ENCODE peak calls at places on chromosomes 2 and 18, in seven cellular contexts. One of them, this sample, is unnamed.

GRCh38 chr2:168992591-168993349 is 38.4 kb downstream of the ABCB11 start:
- DNase-seq in HCT116: no peak
- DNase-seq in HepG2: no peak
- DNase-seq in K562: no peak
- DNase-seq in GM12878: no peak
- DNase-seq in H1: no peak
- DNase-seq in SK-N-SH: no peak
- DNase-seq in this sample: no peak

GRCh38 chr2:120898961-120899360 is 163.3 kb downstream of the GLI2 start:
- DNase-seq in HCT116: no peak
- DNase-seq in HepG2: no peak
- DNase-seq in K562: no peak
- DNase-seq in GM12878: no peak
- DNase-seq in H1: no peak
- DNase-seq in SK-N-SH: no peak
- DNase-seq in this sample: no peak

GRCh38 chr2:241036397-241036963 is 38.1 kb downstream of the SNED1 start:
- DNase-seq in HCT116: no peak
- DNase-seq in HepG2: peak; percentile 20
- DNase-seq in K562: peak; percentile 67
- DNase-seq in GM12878: peak; percentile 44
- DNase-seq in H1: no peak
- DNase-seq in SK-N-SH: no peak
- DNase-seq in this sample: peak; percentile 39

GRCh38 chr2:72932045-72932444 is 14.7 kb downstream of the EMX1 start:
- DNase-seq in HCT116: no peak
- DNase-seq in HepG2: no peak
- DNase-seq in K562: no peak
- DNase-seq in GM12878: no peak
- DNase-seq in H1: no peak
- DNase-seq in SK-N-SH: no peak
- DNase-seq in this sample: no peak

GRCh38 chr2:174063492-174064092 is 98.4 kb upstream of the SP3 start:
- DNase-seq in HCT116: no peak
- DNase-seq in HepG2: no peak
- DNase-seq in K562: no peak
- DNase-seq in GM12878: no peak
- DNase-seq in H1: no peak
- DNase-seq in SK-N-SH: no peak
- DNase-seq in this sample: no peak

GRCh38 chr18:49023938-49024341 is 73.2 kb upstream of the SMAD7 start:
- DNase-seq in HCT116: no peak
- DNase-seq in HepG2: no peak
- DNase-seq in K562: no peak
- DNase-seq in GM12878: no peak
- DNase-seq in H1: no peak
- DNase-seq in SK-N-SH: no peak
- DNase-seq in this sample: no peak

GRCh38 chr2:64189167-64189566 is 44.9 kb upstream of the PELI1 start:
- DNase-seq in HCT116: no peak
- DNase-seq in HepG2: no peak
- DNase-seq in K562: no peak
- DNase-seq in GM12878: no peak
- DNase-seq in H1: no peak
- DNase-seq in SK-N-SH: no peak
- DNase-seq in this sample: no peak

GRCh38 chr2:219828127-219828526 is 200.7 kb downstream of the SLC4A3 start:
- DNase-seq in HCT116: no peak
- DNase-seq in HepG2: no peak
- DNase-seq in K562: no peak
- DNase-seq in GM12878: no peak
- DNase-seq in H1: no peak
- DNase-seq in SK-N-SH: no peak
- DNase-seq in this sample: no peak

GRCh38 chr18:60739212-60739611 is 366.6 kb upstream of the MC4R start:
- DNase-seq in HCT116: no peak
- DNase-seq in HepG2: no peak
- DNase-seq in K562: no peak
- DNase-seq in GM12878: no peak
- DNase-seq in H1: no peak
- DNase-seq in SK-N-SH: no peak
- DNase-seq in this sample: no peak

GRCh38 chr2:15092691-15093090 is 460.2 kb downstream of the LRATD1 start:
- DNase-seq in HCT116: no peak
- DNase-seq in HepG2: no peak
- DNase-seq in K562: no peak
- DNase-seq in GM12878: no peak
- DNase-seq in H1: no peak
- DNase-seq in SK-N-SH: no peak
- DNase-seq in this sample: no peak

GRCh38 chr2:70553334-70553583 is 367 bp downstream of the TGFA start:
- DNase-seq in HCT116: no peak
- DNase-seq in HepG2: peak; percentile 49
- DNase-seq in K562: no peak
- DNase-seq in GM12878: no peak
- DNase-seq in H1: no peak
- DNase-seq in SK-N-SH: no peak
- DNase-seq in this sample: no peak

GRCh38 chr18:72089432-72089831 is 454.7 kb downstream of the CBLN2 start:
- DNase-seq in HCT116: no peak
- DNase-seq in HepG2: no peak
- DNase-seq in K562: no peak
- DNase-seq in GM12878: no peak
- DNase-seq in H1: no peak
- DNase-seq in SK-N-SH: no peak
- DNase-seq in this sample: no peak

GRCh38 chr18:50275503-50276036 is 5.8 kb downstream of the MBD1 start:
- DNase-seq in HCT116: no peak
- DNase-seq in HepG2: no peak
- DNase-seq in K562: no peak
- DNase-seq in GM12878: no peak
- DNase-seq in H1: no peak
- DNase-seq in SK-N-SH: no peak
- DNase-seq in this sample: no peak

GRCh38 chr2:112583497-112584133 is 794 bp upstream of the CHCHD5 start:
- DNase-seq in HCT116: peak; percentile 59
- DNase-seq in HepG2: peak; percentile 75
- DNase-seq in K562: peak; percentile 81
- DNase-seq in GM12878: no peak
- DNase-seq in H1: no peak
- DNase-seq in SK-N-SH: peak; percentile 22
- DNase-seq in this sample: no peak

GRCh38 chr2:15191801-15192200 is 369.3 kb downstream of the NBAS start:
- DNase-seq in HCT116: peak; percentile 21
- DNase-seq in HepG2: no peak
- DNase-seq in K562: peak; percentile 36
- DNase-seq in GM12878: no peak
- DNase-seq in H1: no peak
- DNase-seq in SK-N-SH: no peak
- DNase-seq in this sample: no peak

GRCh38 chr2:2801458-2801857 is 470.4 kb upstream of the MYT1L start:
- DNase-seq in HCT116: no peak
- DNase-seq in HepG2: no peak
- DNase-seq in K562: no peak
- DNase-seq in GM12878: no peak
- DNase-seq in H1: no peak
- DNase-seq in SK-N-SH: peak; percentile 73
- DNase-seq in this sample: no peak

GRCh38 chr2:42123426-42123825 is 45.7 kb upstream of the EML4 start:
- DNase-seq in HCT116: no peak
- DNase-seq in HepG2: no peak
- DNase-seq in K562: no peak
- DNase-seq in GM12878: no peak
- DNase-seq in H1: no peak
- DNase-seq in SK-N-SH: peak; percentile 56
- DNase-seq in this sample: no peak

GRCh38 chr2:8511868-8512612 is 169.8 kb upstream of the ID2 start:
- DNase-seq in HCT116: no peak
- DNase-seq in HepG2: no peak
- DNase-seq in K562: peak; percentile 30
- DNase-seq in GM12878: no peak
- DNase-seq in H1: no peak
- DNase-seq in SK-N-SH: no peak
- DNase-seq in this sample: no peak

DNA sequence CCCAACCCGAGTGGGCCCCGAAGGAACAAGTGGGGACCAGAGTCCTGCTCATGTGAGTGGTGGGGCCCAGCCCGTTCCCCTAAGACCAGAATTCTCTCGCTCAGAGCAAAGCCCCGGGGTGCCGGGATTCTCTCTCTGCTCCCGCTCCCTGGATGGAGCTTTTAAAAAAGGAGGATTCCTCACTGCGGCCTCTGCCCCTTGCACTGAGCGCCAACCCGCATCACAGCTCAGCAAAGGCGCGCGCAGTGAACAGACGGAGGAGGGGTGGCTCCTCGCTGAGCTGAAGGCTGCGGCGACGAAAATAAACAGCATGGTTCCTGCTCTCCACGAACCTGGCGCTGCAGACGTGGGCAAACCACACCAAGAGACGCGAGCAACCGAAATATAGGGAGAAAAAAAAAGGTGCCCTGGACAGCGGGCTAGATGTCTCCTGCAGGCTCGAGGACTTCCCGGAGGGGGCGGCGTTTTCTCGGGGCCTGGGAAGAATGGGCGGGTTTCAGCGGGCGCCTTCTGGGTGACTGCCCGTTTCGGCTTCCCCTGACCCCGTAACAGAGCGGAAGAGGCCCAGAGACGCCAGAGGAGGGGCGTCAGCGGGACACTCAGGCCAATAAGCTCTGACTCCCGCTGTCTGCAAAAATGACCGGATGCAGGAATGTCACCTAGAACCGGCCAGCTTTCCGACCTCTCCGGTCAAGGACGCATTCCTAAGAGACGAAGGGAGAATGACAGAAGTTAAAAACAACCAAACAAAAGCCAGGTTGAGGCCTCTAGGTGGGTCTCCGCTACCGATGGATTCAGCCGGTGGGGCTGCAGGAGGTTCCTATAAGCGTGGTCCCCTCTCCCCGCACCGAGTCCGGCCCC is 819 bp upstream of the KLF11 start:
- DNase-seq in HCT116: no peak
- DNase-seq in HepG2: peak; percentile 80
- DNase-seq in K562: peak; percentile 56
- DNase-seq in GM12878: no peak
- DNase-seq in H1: no peak
- DNase-seq in SK-N-SH: no peak
- DNase-seq in this sample: peak; percentile 26
- TF ChIP-seq JUND in HCT116: no peak
- TF ChIP-seq JUND in HepG2: no peak
- TF ChIP-seq JUND in K562: peak; percentile 8
- TF ChIP-seq JUND in GM12878: no peak
- TF ChIP-seq JUND in H1: no peak
- TF ChIP-seq JUND in SK-N-SH: no peak
- TF ChIP-seq JUND in this sample: no peak

GRCh38 chr2:45782436-45782835 is 131.0 kb downstream of the PRKCE start:
- DNase-seq in HCT116: no peak
- DNase-seq in HepG2: no peak
- DNase-seq in K562: no peak
- DNase-seq in GM12878: no peak
- DNase-seq in H1: no peak
- DNase-seq in SK-N-SH: no peak
- DNase-seq in this sample: no peak

GRCh38 chr2:45786030-45786830 is 134.8 kb downstream of the PRKCE start:
- DNase-seq in HCT116: no peak
- DNase-seq in HepG2: no peak
- DNase-seq in K562: peak; percentile 74
- DNase-seq in GM12878: no peak
- DNase-seq in H1: no peak
- DNase-seq in SK-N-SH: peak; percentile 75
- DNase-seq in this sample: no peak

GRCh38 chr2:45781464-45781811 is 130.0 kb downstream of the PRKCE start:
- DNase-seq in HCT116: no peak
- DNase-seq in HepG2: no peak
- DNase-seq in K562: no peak
- DNase-seq in GM12878: no peak
- DNase-seq in H1: no peak
- DNase-seq in SK-N-SH: no peak
- DNase-seq in this sample: no peak

GRCh38 chr2:45780541-45781463 is 129.3 kb downstream of the PRKCE start:
- DNase-seq in HCT116: no peak
- DNase-seq in HepG2: no peak
- DNase-seq in K562: no peak
- DNase-seq in GM12878: no peak
- DNase-seq in H1: no peak
- DNase-seq in SK-N-SH: no peak
- DNase-seq in this sample: no peak

DNA sequence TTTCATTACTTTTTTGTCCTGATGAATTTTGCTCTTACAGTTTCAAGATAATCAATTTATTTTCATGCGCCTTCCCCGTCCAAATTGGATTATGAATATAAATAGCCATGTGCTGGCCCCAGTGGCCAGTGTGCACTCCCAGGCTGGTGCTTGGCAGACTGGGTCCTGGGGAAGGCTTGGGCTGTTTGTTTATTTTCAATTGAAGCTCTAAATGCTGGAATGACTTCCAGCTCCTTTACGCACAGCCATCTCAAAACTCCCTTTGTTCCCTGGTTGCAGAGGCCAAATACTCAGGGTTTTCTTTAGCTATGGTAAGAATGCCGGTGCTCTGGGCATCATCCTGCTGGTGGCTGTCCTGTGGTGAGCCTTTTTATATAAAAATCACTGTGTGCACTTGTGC is 131.5 kb downstream of the PRKCE start:
- DNase-seq in HCT116: no peak
- DNase-seq in HepG2: no peak
- DNase-seq in K562: no peak
- DNase-seq in GM12878: no peak
- DNase-seq in H1: no peak
- DNase-seq in SK-N-SH: peak; percentile 64
- DNase-seq in this sample: no peak
- TF ChIP-seq JUND in HCT116: no peak
- TF ChIP-seq JUND in HepG2: no peak
- TF ChIP-seq JUND in K562: no peak
- TF ChIP-seq JUND in GM12878: no peak
- TF ChIP-seq JUND in H1: no peak
- TF ChIP-seq JUND in SK-N-SH: no peak
- TF ChIP-seq JUND in this sample: no peak

DNA sequence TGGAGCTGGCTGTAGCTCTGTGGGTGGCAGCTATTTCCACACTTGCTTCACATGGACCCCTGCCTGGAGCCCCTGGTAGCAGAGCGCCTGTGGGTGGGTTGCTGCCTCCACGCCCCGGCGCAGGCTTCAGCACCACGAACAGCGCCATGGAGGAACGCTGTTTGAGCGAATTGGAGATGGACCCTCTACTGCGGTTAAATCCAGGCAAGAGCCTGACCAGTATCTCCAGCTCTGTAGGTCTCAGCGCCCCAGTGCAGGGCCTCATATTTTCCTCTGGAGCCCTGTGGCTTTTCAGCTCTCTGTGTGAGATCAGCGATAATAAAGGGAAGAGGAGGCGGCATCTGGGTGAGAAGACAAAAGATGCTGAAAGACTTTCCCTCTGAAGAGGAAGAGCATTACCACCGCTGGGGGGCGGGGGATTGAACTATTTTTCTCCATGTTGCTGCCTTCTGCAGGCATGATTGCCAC is 12.0 kb downstream of the ONECUT2 start:
- DNase-seq in HCT116: no peak
- DNase-seq in HepG2: no peak
- DNase-seq in K562: peak; percentile 51
- DNase-seq in GM12878: no peak
- DNase-seq in H1: no peak
- DNase-seq in SK-N-SH: no peak
- DNase-seq in this sample: no peak
- TF ChIP-seq JUND in HCT116: no peak
- TF ChIP-seq JUND in HepG2: no peak
- TF ChIP-seq JUND in K562: no peak
- TF ChIP-seq JUND in GM12878: no peak
- TF ChIP-seq JUND in H1: no peak
- TF ChIP-seq JUND in SK-N-SH: no peak
- TF ChIP-seq JUND in this sample: no peak

GRCh38 chr2:65722028-65722427 is 289.6 kb upstream of the SPRED2 start:
- DNase-seq in HCT116: no peak
- DNase-seq in HepG2: no peak
- DNase-seq in K562: peak; percentile 62
- DNase-seq in GM12878: no peak
- DNase-seq in H1: peak; percentile 10
- DNase-seq in SK-N-SH: peak; percentile 61
- DNase-seq in this sample: no peak
- TF ChIP-seq JUND in HCT116: no peak
- TF ChIP-seq JUND in HepG2: no peak
- TF ChIP-seq JUND in K562: no peak
- TF ChIP-seq JUND in GM12878: no peak
- TF ChIP-seq JUND in H1: no peak
- TF ChIP-seq JUND in SK-N-SH: no peak
- TF ChIP-seq JUND in this sample: no peak

This sample was measured in T47D.